ENCODE peak calls at places on chromosomes 3 and 15, in seven cellular contexts. B is tibial artery, G is neural progenitor cell, X is H1, I is left ventricle myocardium inferior, D is kidney, L is uterus. R is an unnamed sample. For H3K9me3, the result is how much of the 10 kb centered on the place peaks cover.

GRCh38 chr3:171959532-171960044 is 79.8 kb upstream of the FNDC3B start:
- DNase-seq in B (no peak), G (no peak), X (no peak), I (no peak), D (no peak), L (no peak), R (no peak)

GRCh38 chr3:86990171-86990733 is 697 bp downstream of the VGLL3 start:
- DNase-seq in B (peak), G (no peak), X (peak), I (peak), D (peak), L (peak), R (no peak)

GRCh38 chr3:30600572-30600971 is 5.8 kb upstream of the TGFBR2 start:
- DNase-seq in B (no peak), G (no peak), X (no peak), I (no peak), D (no peak), L (no peak), R (no peak)

GRCh38 chr3:3356836-3357235 is 177.3 kb upstream of the CRBN start:
- DNase-seq in B (no peak), G (no peak), X (no peak), I (no peak), D (no peak), L (no peak), R (no peak)

GRCh38 chr3:172289583-172289982 is 158.7 kb downstream of the GHSR start:
- DNase-seq in B (peak), G (peak), X (no peak), I (peak), D (no peak), L (peak), R (no peak)

GRCh38 chr15:99452010-99452409 is 113.8 kb upstream of the MEF2A start:
- DNase-seq in B (no peak), G (no peak), X (no peak), I (no peak), D (peak), L (no peak), R (no peak)

GRCh38 chr3:47149339-47149933 is 14.5 kb downstream of the SETD2 start:
- DNase-seq in B (no peak), G (no peak), X (no peak), I (no peak), D (no peak), L (no peak), R (no peak)

GRCh38 chr15:60407406-60407805 is 9.6 kb upstream of the ANXA2 start:
- DNase-seq in B (no peak), G (no peak), X (no peak), I (no peak), D (no peak), L (no peak), R (no peak)

GRCh38 chr3:141644931-141645330 is 93.2 kb upstream of the RNF7 start:
- DNase-seq in B (peak), G (peak), X (peak), I (peak), D (peak), L (peak), R (peak)

GRCh38 chr3:112126501-112126900 is 6.5 kb downstream of the GCSAM start:
- DNase-seq in B (no peak), G (peak), X (peak), I (no peak), D (no peak), L (no peak), R (no peak)

GRCh38 chr15:40756938-40757337 is 1.9 kb upstream of the RMDN3 start:
- DNase-seq in B (no peak), G (no peak), X (no peak), I (no peak), D (peak), L (no peak), R (no peak)

GRCh38 chr3:187836848-187837770 is 91.8 kb upstream of the BCL6 start:
- DNase-seq in B (no peak), G (peak), X (no peak), I (no peak), D (no peak), L (no peak), R (no peak)

GRCh38 chr3:191627064-191627463 is 166.1 kb downstream of the PYDC2 start:
- DNase-seq in B (no peak), G (peak), X (no peak), I (no peak), D (no peak), L (no peak), R (no peak)

GRCh38 chr3:31077826-31078225 is 183.4 kb upstream of the GADL1 start:
- DNase-seq in B (no peak), G (no peak), X (no peak), I (no peak), D (no peak), L (no peak), R (no peak)

GRCh38 chr3:14680716-14681115 is 5.8 kb downstream of the C3orf20 start:
- DNase-seq in B (no peak), G (no peak), X (no peak), I (no peak), D (no peak), L (no peak), R (no peak)

GRCh38 chr3:136919799-136920580 is 37.8 kb upstream of the IL20RB start:
- DNase-seq in B (no peak), G (no peak), X (no peak), I (no peak), D (no peak), L (no peak), R (peak)

GRCh38 chr3:186152889-186153292 is 44.0 kb upstream of the ETV5 start:
- DNase-seq in B (no peak), G (no peak), X (no peak), I (no peak), D (no peak), L (no peak), R (no peak)

GRCh38 chr3:191376742-191377141 is 46.4 kb upstream of the UTS2B start:
- DNase-seq in B (no peak), G (no peak), X (no peak), I (no peak), D (no peak), L (no peak), R (no peak)

GRCh38 chr3:182136008-182136910 is 424.5 kb downstream of the SOX2 start:
- DNase-seq in B (no peak), G (no peak), X (no peak), I (no peak), D (no peak), L (no peak), R (no peak)

GRCh38 chr15:91032919-91033803 is 10.8 kb upstream of the VPS33B start:
- DNase-seq in B (no peak), G (peak), X (peak), I (peak), D (peak), L (no peak), R (peak)

GRCh38 chr3:58630710-58631092 is 35.9 kb downstream of the FAM3D start:
- DNase-seq in B (no peak), G (no peak), X (no peak), I (no peak), D (no peak), L (no peak), R (no peak)

GRCh38 chr15:71329509-71330260 is 214.4 kb downstream of the THSD4 start:
- DNase-seq in B (peak), G (no peak), X (no peak), I (no peak), D (no peak), L (peak), R (no peak)

GRCh38 chr15:45391746-45392711 is 13.7 kb upstream of the GATM start:
- DNase-seq in B (no peak), G (no peak), X (no peak), I (no peak), D (no peak), L (no peak), R (no peak)

GRCh38 chr15:65355983-65356353 is 21.8 kb downstream of the IGDCC3 start:
- DNase-seq in B (no peak), G (peak), X (no peak), I (no peak), D (no peak), L (no peak), R (no peak)

GRCh38 chr15:30827625-30828303 is 76.0 kb upstream of the FAN1 start:
- DNase-seq in B (no peak), G (no peak), X (no peak), I (no peak), D (no peak), L (no peak), R (no peak)

GRCh38 chr3:149975919-149976318 is 5.2 kb upstream of the PFN2 start:
- DNase-seq in B (no peak), G (peak), X (no peak), I (no peak), D (no peak), L (no peak), R (no peak)

GRCh38 chr3:71341721-71342120 is 241.8 kb downstream of the FOXP1 start:
- DNase-seq in B (no peak), G (no peak), X (no peak), I (no peak), D (no peak), L (no peak), R (no peak)

GRCh38 chr15:31487811-31488436 is 161.3 kb downstream of the KLF13 start:
- DNase-seq in B (no peak), G (no peak), X (no peak), I (no peak), D (peak), L (no peak), R (no peak)

GRCh38 chr15:56837281-56837680 is 81.2 kb upstream of the TCF12 start:
- DNase-seq in B (no peak), G (no peak), X (no peak), I (no peak), D (no peak), L (no peak), R (no peak)

GRCh38 chr15:39127925-39128617 is 452.8 kb upstream of the THBS1 start:
- DNase-seq in B (no peak), G (peak), X (no peak), I (no peak), D (no peak), L (no peak), R (no peak)

GRCh38 chr15:58797505-58797904 is 26.4 kb downstream of the MINDY2 start:
- DNase-seq in B (no peak), G (no peak), X (no peak), I (no peak), D (no peak), L (no peak), R (no peak)

GRCh38 chr3:57164217-57164605 is 942 bp downstream of the IL17RD start:
- DNase-seq in B (peak), G (no peak), X (no peak), I (peak), D (peak), L (peak), R (no peak)

GRCh38 chr3:122886251-122886650 is 91.4 kb downstream of the SLC49A4 start:
- DNase-seq in B (no peak), G (no peak), X (no peak), I (no peak), D (no peak), L (no peak), R (no peak)

GRCh38 chr3:163939926-163940325 is 1138.4 kb downstream of the SI start:
- DNase-seq in B (no peak), G (peak), X (no peak), I (no peak), D (no peak), L (no peak), R (no peak)

GRCh38 chr15:96351801-96352593 is 21.5 kb downstream of the NR2F2 start:
- DNase-seq in B (peak), G (peak), X (no peak), I (no peak), D (peak), L (peak), R (no peak)

GRCh38 chr3:38738630-38739395 is 77.2 kb downstream of the SCN10A start:
- DNase-seq in B (peak), G (peak), X (peak), I (no peak), D (no peak), L (no peak), R (no peak)

GRCh38 chr3:51696954-51697353 is 9.9 kb upstream of the GRM2 start:
- DNase-seq in B (no peak), G (no peak), X (no peak), I (no peak), D (no peak), L (no peak), R (no peak)

GRCh38 chr15:88619796-88620195 is 1.3 kb upstream of the AEN start:
- DNase-seq in B (no peak), G (no peak), X (no peak), I (no peak), D (no peak), L (no peak), R (no peak)

GRCh38 chr15:88621789-88622604 is 857 bp downstream of the AEN start:
- DNase-seq in B (no peak), G (peak), X (no peak), I (no peak), D (no peak), L (no peak), R (peak)

GRCh38 chr15:88623061-88623460 is 1.9 kb downstream of the AEN start:
- DNase-seq in B (no peak), G (no peak), X (no peak), I (no peak), D (no peak), L (no peak), R (no peak)

GRCh38 chr15:88622605-88622975 is 1.4 kb downstream of the AEN start:
- DNase-seq in B (no peak), G (no peak), X (no peak), I (no peak), D (no peak), L (no peak), R (no peak)

GRCh38 chr15:88620995-88621772 is at the start of gene AEN:
- DNase-seq in B (peak), G (peak), X (peak), I (peak), D (peak), L (peak), R (peak)
- TF ChIP-seq CTCF in B (no peak), G (no peak), X (no peak), I (peak), D (peak), L (no peak), R (no peak)

GRCh38 chr3:147411235-147411607 is 2.1 kb downstream of the ZIC1 start:
- DNase-seq in B (no peak), G (peak), X (no peak), I (no peak), D (no peak), L (no peak), R (no peak)
- H3K27ac ChIP-seq in B (no peak), G (no peak), X (no peak), I (no peak), D (no peak), L (no peak), R (no peak)

GRCh38 chr3:175057406-175057805 is 198.3 kb downstream of the NAALADL2 start:
- DNase-seq in B (no peak), G (peak), X (no peak), I (no peak), D (no peak), L (no peak), R (no peak)
- H3K9me3 ChIP-seq in B (under half), G (under half), X (under half), I (under half), D (under half), L (under half), R (under half)

DNA sequence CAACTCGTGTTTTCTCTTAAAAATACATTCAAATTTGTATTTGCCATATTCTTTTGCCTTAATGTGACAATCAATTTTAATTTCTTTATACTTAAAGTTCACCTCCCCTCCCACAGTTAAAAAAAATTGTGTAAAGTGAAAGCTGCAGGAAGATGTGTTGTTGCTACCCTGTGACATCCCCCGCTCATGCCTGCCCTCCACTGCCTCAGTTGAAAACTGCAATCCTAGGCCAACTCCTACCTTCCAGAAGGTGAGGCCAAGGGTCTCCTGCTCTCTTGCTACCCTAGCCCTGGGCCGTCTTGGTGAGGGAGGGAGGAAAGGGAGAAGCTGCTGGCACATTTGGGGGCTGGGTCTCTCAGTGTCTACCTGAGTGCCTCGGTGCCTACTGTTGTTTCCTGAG is 57.0 kb upstream of the CMTM7 start:
- DNase-seq in B (no peak), G (no peak), X (no peak), I (no peak), D (no peak), L (no peak), R (peak)
- TF ChIP-seq CTCF in B (no peak), G (peak), X (peak), I (peak), D (peak), L (no peak), R (peak)

GRCh38 chr3:114333180-114333922 is 39.5 kb downstream of the TIGIT start:
- DNase-seq in B (no peak), G (peak), X (no peak), I (no peak), D (no peak), L (no peak), R (no peak)

GRCh38 chr3:114333923-114334240 is 40.1 kb downstream of the TIGIT start:
- DNase-seq in B (no peak), G (no peak), X (no peak), I (no peak), D (no peak), L (no peak), R (no peak)

GRCh38 chr3:114331710-114332109 is 37.9 kb downstream of the TIGIT start:
- DNase-seq in B (no peak), G (no peak), X (no peak), I (no peak), D (no peak), L (no peak), R (no peak)

GRCh38 chr3:114331007-114331406 is 37.2 kb downstream of the TIGIT start:
- DNase-seq in B (no peak), G (no peak), X (no peak), I (no peak), D (no peak), L (no peak), R (no peak)

DNA sequence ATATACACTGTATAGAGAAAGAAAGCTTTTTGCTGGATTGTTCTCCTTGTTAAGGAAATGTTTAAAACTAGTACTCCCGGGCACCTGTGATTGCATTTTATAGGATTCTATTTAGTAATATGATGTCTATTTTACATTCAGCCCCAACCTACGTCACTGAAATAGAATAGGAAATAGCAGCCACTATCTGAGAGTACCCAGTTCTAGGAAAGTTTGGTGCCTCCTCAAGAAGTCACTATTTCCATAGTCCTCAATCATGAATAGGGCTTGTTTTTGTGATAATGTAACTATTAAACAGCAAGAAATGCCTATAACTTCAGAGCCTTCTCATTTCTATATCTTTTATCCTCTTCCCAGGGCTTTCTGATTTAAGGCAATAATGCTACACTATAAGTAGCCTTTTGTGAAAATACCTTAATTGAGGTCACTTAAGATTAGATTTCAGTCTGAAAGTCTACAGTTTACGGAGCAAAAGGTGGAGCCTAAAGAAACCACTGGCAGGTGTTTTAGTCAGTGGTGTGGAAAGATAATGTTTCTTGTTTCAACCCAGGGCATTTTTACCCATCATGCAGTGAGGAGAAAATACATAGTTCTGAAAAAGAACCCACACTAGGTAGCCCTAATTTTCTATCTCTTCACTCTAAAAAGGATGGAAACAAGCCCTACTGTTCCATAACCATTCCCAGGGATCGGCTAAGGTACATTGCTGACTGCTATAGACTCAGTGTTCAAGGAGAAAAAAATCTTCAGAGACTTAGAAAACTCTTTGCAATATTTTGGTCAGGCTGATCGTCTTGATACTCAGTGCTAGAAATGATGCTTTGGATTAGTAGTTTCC is 38.7 kb downstream of the TIGIT start:
- DNase-seq in B (no peak), G (no peak), X (no peak), I (no peak), D (no peak), L (no peak), R (no peak)
- H3K27ac ChIP-seq in B (no peak), G (no peak), X (peak), I (no peak), D (no peak), L (no peak), R (no peak)

DNA sequence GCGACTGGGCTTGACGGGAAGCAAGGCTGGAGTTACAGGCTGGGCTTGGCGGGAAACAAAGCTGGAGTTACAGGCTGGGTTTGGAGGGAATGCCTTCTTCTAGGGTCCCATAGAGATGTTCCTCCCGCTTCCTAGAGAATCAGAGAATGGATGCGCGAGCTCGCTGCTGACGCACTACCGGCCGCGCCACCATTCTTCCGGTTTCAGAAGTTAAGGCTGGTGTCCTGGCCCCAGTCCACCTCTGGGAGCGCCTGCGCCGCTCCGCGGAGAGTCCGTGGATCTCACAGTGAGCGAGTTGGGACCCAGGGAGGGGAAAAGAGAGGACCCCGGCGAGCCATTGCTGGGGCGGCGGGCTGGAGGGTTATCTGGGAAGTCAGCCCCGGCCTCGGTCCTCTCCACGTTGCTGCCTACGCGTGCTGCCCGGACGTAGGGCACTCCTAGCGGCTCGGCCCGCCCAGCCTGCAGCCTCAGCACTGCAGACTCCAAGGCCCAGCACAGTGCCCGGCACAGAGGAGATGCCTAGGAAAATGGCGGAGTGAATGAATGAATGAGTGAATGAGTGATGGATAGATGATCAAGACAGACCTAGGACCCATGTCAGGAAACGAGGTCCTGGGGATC is at the start of gene ZNF502:
- DNase-seq in B (peak), G (peak), X (no peak), I (peak), D (peak), L (peak), R (peak)
- H3K9me3 ChIP-seq in B (under half), G (under half), X (half or more), I (half or more), D (under half), L (under half), R (under half)

GRCh38 chr3:11662392-11662990 is 18.8 kb upstream of the VGLL4 start:
- DNase-seq in B (no peak), G (no peak), X (no peak), I (no peak), D (no peak), L (no peak), R (no peak)
- TF ChIP-seq CTCF in B (peak), G (peak), X (no peak), I (peak), D (no peak), L (no peak), R (no peak)

GRCh38 chr3:126746395-126747177 is 42.5 kb downstream of the CHCHD6 start:
- DNase-seq in B (no peak), G (no peak), X (no peak), I (peak), D (no peak), L (no peak), R (no peak)
- H3K27ac ChIP-seq in B (peak), G (no peak), X (no peak), I (peak), D (no peak), L (no peak), R (no peak)

GRCh38 chr3:74410276-74410941 is 204.1 kb downstream of the CNTN3 start:
- DNase-seq in B (no peak), G (no peak), X (no peak), I (no peak), D (no peak), L (no peak), R (no peak)
- H3K9me3 ChIP-seq in B (under half), G (under half), X (under half), I (under half), D (under half), L (under half), R (under half)

R was measured in CD4-positive, alpha-beta T cell.